ENCODE peak calls at places on chromosomes 3 and 15, in seven cellular contexts. W is H7; P is progenitor cell of endocrine pancreas; T is ovary; L is activated CD4-positive, alpha-beta T cell treated with anti-CD3 and anti-CD28 coated beads, Interleukin-2, amount 50 U/mL, for 24 hours; S is iPS-NIHi11; V is LHCN-M2. Y is an unnamed sample.

GRCh38 chr3:14602804-14603644 is 48.5 kb upstream of the CCDC174 start:
- DNase-seq in W (peak), P (peak), T (no peak), L (no peak), S (peak), V (no peak), Y (no peak)

GRCh38 chr3:170713648-170714047 is 127.8 kb upstream of the SLC7A14 start:
- DNase-seq in W (no peak), P (no peak), T (no peak), L (no peak), S (no peak), V (no peak), Y (no peak)

GRCh38 chr3:22269827-22270226 is 518.8 kb upstream of the ZNF385D start:
- DNase-seq in W (no peak), P (no peak), T (no peak), L (no peak), S (no peak), V (peak), Y (no peak)

GRCh38 chr3:4984511-4984864 is 5.3 kb downstream of the BHLHE40 start:
- DNase-seq in W (no peak), P (no peak), T (no peak), L (no peak), S (no peak), V (no peak), Y (peak)

GRCh38 chr3:112056451-112056929 is 22.0 kb downstream of the TMPRSS7 start:
- DNase-seq in W (no peak), P (no peak), T (no peak), L (no peak), S (no peak), V (peak), Y (no peak)

GRCh38 chr15:99340347-99340746 is 89.1 kb downstream of the LRRC28 start:
- DNase-seq in W (no peak), P (no peak), T (no peak), L (no peak), S (no peak), V (no peak), Y (no peak)

GRCh38 chr3:159263750-159264561 is 462.1 kb downstream of the MFSD1 start:
- DNase-seq in W (peak), P (peak), T (no peak), L (no peak), S (peak), V (peak), Y (no peak)

GRCh38 chr3:123347691-123348264 is 101.1 kb downstream of the ADCY5 start:
- DNase-seq in W (no peak), P (no peak), T (no peak), L (no peak), S (no peak), V (no peak), Y (no peak)

GRCh38 chr3:118760611-118761606 is 273.7 kb downstream of the IGSF11 start:
- DNase-seq in W (peak), P (no peak), T (no peak), L (no peak), S (peak), V (no peak), Y (no peak)

GRCh38 chr15:35431281-35431680 is 114.7 kb downstream of the DPH6 start:
- DNase-seq in W (no peak), P (no peak), T (no peak), L (no peak), S (no peak), V (no peak), Y (no peak)

GRCh38 chr15:31392761-31393401 is 66.2 kb downstream of the KLF13 start:
- DNase-seq in W (peak), P (no peak), T (peak), L (no peak), S (no peak), V (no peak), Y (no peak)

GRCh38 chr3:48709051-48709461 is 8.0 kb downstream of the IP6K2 start:
- DNase-seq in W (no peak), P (no peak), T (no peak), L (no peak), S (no peak), V (peak), Y (no peak)

GRCh38 chr15:58549013-58549779 is 117.4 kb downstream of the LIPC start:
- DNase-seq in W (no peak), P (no peak), T (no peak), L (no peak), S (no peak), V (peak), Y (peak)

GRCh38 chr15:79136434-79137046 is 46.0 kb upstream of the RASGRF1 start:
- DNase-seq in W (peak), P (no peak), T (no peak), L (no peak), S (peak), V (no peak), Y (no peak)

Y was measured in ureter.